ENCODE peak calls at places on chromosome 13, in seven cellular contexts. I is A673, C is H9, Z is mesendoderm, G is astrocyte, Y is ascending aorta, U is GM23248. Q is an unnamed sample. For H3K4me1, the result is how much of the 10 kb centered on the place peaks cover.

GRCh38 chr13:80131204-80131603 is 209.7 kb downstream of the SPRY2 start:
- DNase-seq in I (peak), C (peak), Z (peak), G (peak), Y (peak), U (peak), Q (no peak)

GRCh38 chr13:50248537-50249521 is 233.6 kb downstream of the KCNRG start:
- DNase-seq in I (no peak), C (no peak), Z (no peak), G (no peak), Y (no peak), U (no peak), Q (no peak)

GRCh38 chr13:23467932-23468278 is 34.4 kb upstream of the SACS start:
- DNase-seq in I (no peak), C (no peak), Z (no peak), G (no peak), Y (no peak), U (no peak), Q (no peak)

GRCh38 chr13:43128504-43128929 is 105.1 kb downstream of the DNAJC15 start:
- DNase-seq in I (no peak), C (no peak), Z (no peak), G (no peak), Y (no peak), U (no peak), Q (no peak)

GRCh38 chr13:22017226-22017625 is 346.4 kb downstream of the FGF9 start:
- DNase-seq in I (no peak), C (no peak), Z (no peak), G (no peak), Y (no peak), U (no peak), Q (no peak)

GRCh38 chr13:42275506-42275905 is 3.6 kb downstream of the AKAP11 start:
- DNase-seq in I (no peak), C (no peak), Z (no peak), G (no peak), Y (no peak), U (no peak), Q (no peak)

GRCh38 chr13:40770934-40771618 is at the start of gene MRPS31:
- DNase-seq in I (peak), C (peak), Z (peak), G (peak), Y (peak), U (peak), Q (peak)

GRCh38 chr13:99316657-99317244 is 9.6 kb upstream of the GPR183 start:
- DNase-seq in I (no peak), C (no peak), Z (no peak), G (peak), Y (no peak), U (no peak), Q (no peak)

GRCh38 chr13:107678075-107678689 is 537.2 kb downstream of the LIG4 start:
- DNase-seq in I (no peak), C (no peak), Z (peak), G (no peak), Y (no peak), U (peak), Q (no peak)

GRCh38 chr13:30983431-30983830 is 51.0 kb downstream of the TEX26 start:
- DNase-seq in I (no peak), C (no peak), Z (peak), G (no peak), Y (no peak), U (no peak), Q (no peak)
- H3K27ac ChIP-seq in I (no peak), C (no peak), Z (no peak), G (no peak), Y (no peak), U (no peak), Q (no peak)

GRCh38 chr13:106151056-106151699 is 384.3 kb downstream of the EFNB2 start:
- DNase-seq in I (no peak), C (no peak), Z (peak), G (peak), Y (no peak), U (peak), Q (no peak)
- H3K4me1 ChIP-seq in I (under half), C (under half), Z (under half), G (under half), Y (under half), U (under half), Q (under half)

GRCh38 chr13:113970810-113971470 is 2.9 kb downstream of the C13orf46 start:
- DNase-seq in I (no peak), C (no peak), Z (peak), G (peak), Y (peak), U (peak), Q (peak)

GRCh38 chr13:113968463-113969310 is 5.2 kb downstream of the C13orf46 start:
- DNase-seq in I (no peak), C (no peak), Z (no peak), G (no peak), Y (no peak), U (no peak), Q (no peak)

GRCh38 chr13:113971471-113972231 is 2.2 kb downstream of the C13orf46 start:
- DNase-seq in I (no peak), C (no peak), Z (no peak), G (no peak), Y (no peak), U (no peak), Q (no peak)

GRCh38 chr13:113969311-113969972 is 4.4 kb downstream of the C13orf46 start:
- DNase-seq in I (no peak), C (no peak), Z (no peak), G (no peak), Y (no peak), U (no peak), Q (no peak)

DNA sequence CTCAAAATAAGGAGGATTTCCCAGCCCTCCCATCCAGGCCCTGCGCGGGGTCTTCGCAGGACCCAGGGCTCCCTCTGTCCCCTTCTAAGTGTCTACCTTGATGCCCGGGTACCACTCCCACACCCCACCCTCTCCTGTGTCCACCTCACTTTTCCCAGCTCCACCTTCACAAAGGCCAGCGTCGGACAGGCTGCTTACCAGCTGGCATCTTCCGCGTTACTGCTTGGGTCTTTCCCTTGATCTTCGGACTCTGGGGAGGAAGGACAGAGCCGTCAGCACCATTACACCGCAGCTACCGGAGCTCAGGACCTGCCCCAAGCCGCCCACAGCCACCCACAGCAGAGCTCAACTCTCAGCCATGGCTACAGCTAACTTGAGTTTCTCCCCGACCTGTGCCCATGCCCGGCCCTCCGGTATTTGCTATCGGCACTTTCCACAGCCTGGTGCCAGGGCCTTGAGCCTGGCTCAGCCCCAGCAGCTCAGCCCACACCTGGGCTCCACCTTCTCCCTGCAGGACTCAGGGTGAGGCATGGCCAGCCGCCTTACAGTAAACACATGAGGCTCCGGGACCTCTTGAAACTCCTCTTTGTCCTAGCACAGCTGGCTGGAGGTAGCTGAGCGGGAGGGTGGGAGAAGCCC is 3.8 kb downstream of the C13orf46 start:
- DNase-seq in I (no peak), C (no peak), Z (no peak), G (no peak), Y (no peak), U (no peak), Q (peak)
- H3K27ac ChIP-seq in I (no peak), C (no peak), Z (no peak), G (no peak), Y (peak), U (no peak), Q (peak)

GRCh38 chr13:48185018-48185417 is 48.0 kb upstream of the ITM2B start:
- DNase-seq in I (no peak), C (no peak), Z (no peak), G (no peak), Y (no peak), U (peak), Q (no peak)

GRCh38 chr13:48188640-48189039 is 44.4 kb upstream of the ITM2B start:
- DNase-seq in I (no peak), C (no peak), Z (no peak), G (no peak), Y (no peak), U (no peak), Q (no peak)

GRCh38 chr13:48186722-48187121 is 46.3 kb upstream of the ITM2B start:
- DNase-seq in I (no peak), C (no peak), Z (no peak), G (no peak), Y (no peak), U (no peak), Q (no peak)

GRCh38 chr13:48189122-48189521 is 43.9 kb upstream of the ITM2B start:
- DNase-seq in I (no peak), C (no peak), Z (no peak), G (no peak), Y (no peak), U (no peak), Q (no peak)

DNA sequence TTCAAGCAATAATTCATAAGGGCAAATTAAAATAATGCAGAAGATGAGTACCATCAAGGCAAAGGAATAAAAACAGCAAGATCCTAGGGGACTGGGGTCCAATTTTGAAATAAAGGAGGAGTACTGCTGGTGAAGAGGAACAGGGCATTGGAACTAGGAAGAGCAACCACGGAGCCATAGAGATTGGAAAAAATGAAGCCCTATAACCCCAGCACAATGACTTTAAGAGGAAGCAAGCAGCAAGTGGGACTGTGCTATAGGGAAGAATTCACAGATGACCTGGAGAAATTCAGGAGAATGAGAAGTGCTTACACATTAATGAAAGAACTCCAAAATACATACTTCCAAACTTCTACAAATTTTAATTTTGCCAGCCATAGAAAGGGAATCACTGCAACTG is 44.9 kb upstream of the ITM2B start:
- DNase-seq in I (no peak), C (no peak), Z (no peak), G (no peak), Y (no peak), U (no peak), Q (no peak)
- H3K4me1 ChIP-seq in I (under half), C (under half), Z (under half), G (under half), Y (under half), U (under half), Q (under half)

GRCh38 chr13:97252735-97253134 is 30.6 kb downstream of the MBNL2 start:
- DNase-seq in I (no peak), C (no peak), Z (no peak), G (no peak), Y (no peak), U (no peak), Q (no peak)

GRCh38 chr13:97249093-97249787 is 27.1 kb downstream of the MBNL2 start:
- DNase-seq in I (no peak), C (no peak), Z (no peak), G (no peak), Y (no peak), U (no peak), Q (no peak)

GRCh38 chr13:97248243-97248642 is 26.1 kb downstream of the MBNL2 start:
- DNase-seq in I (no peak), C (no peak), Z (no peak), G (no peak), Y (no peak), U (no peak), Q (no peak)

GRCh38 chr13:97250560-97250959 is 28.4 kb downstream of the MBNL2 start:
- DNase-seq in I (no peak), C (no peak), Z (no peak), G (no peak), Y (no peak), U (no peak), Q (no peak)

GRCh38 chr13:97249797-97250495 is 27.8 kb downstream of the MBNL2 start:
- DNase-seq in I (no peak), C (no peak), Z (no peak), G (no peak), Y (no peak), U (no peak), Q (no peak)
- H3K27ac ChIP-seq in I (no peak), C (no peak), Z (no peak), G (peak), Y (peak), U (peak), Q (peak)